ENCODE peak calls at places on chromosome 19, in eight cellular contexts. Y is esophagus squamous epithelium, U is suprapubic skin, S is tibial artery, T is IMR-90, B is adrenal gland, I is psoas muscle, M is right cardiac atrium. F is an unnamed sample.

GRCh38 chr19:53945441-53945840 is 17.3 kb upstream of the CACNG8 start:
- DNase-seq in Y (no peak), U (no peak), S (no peak), T (peak; percentile 11), B (no peak), I (no peak), M (no peak), F (no peak)

GRCh38 chr19:8655340-8655709 is 24.9 kb downstream of the NFILZ start:
- DNase-seq in Y (no peak), U (no peak), S (no peak), T (no peak), B (no peak), I (no peak), M (no peak), F (no peak)

GRCh38 chr19:51019544-51019925 is at the start of gene KLK10:
- DNase-seq in Y (no peak), U (no peak), S (no peak), T (no peak), B (no peak), I (no peak), M (no peak), F (no peak)

GRCh38 chr19:27962260-27962659 is 1250.7 kb downstream of the UQCRFS1 start:
- DNase-seq in Y (no peak), U (no peak), S (no peak), T (no peak), B (no peak), I (no peak), M (no peak), F (no peak)

GRCh38 chr19:57558525-57558924 is 1.1 kb downstream of the ZNF550 start:
- DNase-seq in Y (no peak), U (no peak), S (no peak), T (peak; percentile 35), B (no peak), I (no peak), M (no peak), F (no peak)

GRCh38 chr19:16052353-16052752 is 23.9 kb upstream of the TPM4 start:
- DNase-seq in Y (no peak), U (peak; percentile 45), S (no peak), T (no peak), B (no peak), I (no peak), M (no peak), F (no peak)

GRCh38 chr19:30450101-30450500 is 77.9 kb downstream of the ZNF536 start:
- DNase-seq in Y (no peak), U (no peak), S (no peak), T (no peak), B (peak; percentile 77), I (no peak), M (peak; percentile 52), F (no peak)

GRCh38 chr19:15417699-15418098 is 1.1 kb downstream of the AKAP8L start:
- DNase-seq in Y (no peak), U (no peak), S (peak; percentile 65), T (no peak), B (peak; percentile 64), I (no peak), M (no peak), F (no peak)

GRCh38 chr19:57244513-57244912 is 4.1 kb downstream of the ZNF805 start:
- DNase-seq in Y (no peak), U (no peak), S (no peak), T (no peak), B (no peak), I (no peak), M (no peak), F (no peak)

GRCh38 chr19:15563931-15564330 is 51.1 kb upstream of the CYP4F8 start:
- DNase-seq in Y (no peak), U (no peak), S (no peak), T (no peak), B (no peak), I (no peak), M (no peak), F (no peak)

GRCh38 chr19:38557205-38557799 is 60.5 kb downstream of the MAP4K1 start:
- DNase-seq in Y (no peak), U (no peak), S (no peak), T (no peak), B (no peak), I (no peak), M (no peak), F (no peak)

GRCh38 chr19:40613669-40614594 is 12.8 kb downstream of the LTBP4 start:
- DNase-seq in Y (peak; percentile 48), U (peak; percentile 94), S (peak; percentile 90), T (peak; percentile 72), B (peak; percentile 86), I (peak; percentile 69), M (peak; percentile 91), F (peak; percentile 83)

GRCh38 chr19:32822916-32823746 is 46.4 kb downstream of the SLC7A9 start:
- DNase-seq in Y (no peak), U (peak; percentile 65), S (no peak), T (no peak), B (no peak), I (no peak), M (no peak), F (no peak)

GRCh38 chr19:7932276-7932929 is 6.5 kb upstream of the CTXN1 start:
- DNase-seq in Y (no peak), U (no peak), S (no peak), T (no peak), B (peak; percentile 63), I (no peak), M (no peak), F (no peak)

GRCh38 chr19:18006895-18007604 is 920 bp upstream of the ARRDC2 start:
- DNase-seq in Y (no peak), U (no peak), S (peak; percentile 91), T (peak; percentile 62), B (peak; percentile 91), I (peak; percentile 84), M (peak; percentile 82), F (peak; percentile 83)

GRCh38 chr19:18500820-18501219 is 21.1 kb downstream of the ELL start:
- DNase-seq in Y (no peak), U (no peak), S (peak; percentile 95), T (no peak), B (no peak), I (peak; percentile 54), M (peak; percentile 77), F (no peak)

GRCh38 chr19:41918095-41918494 is 10.2 kb downstream of the ERFL start:
- DNase-seq in Y (no peak), U (no peak), S (no peak), T (no peak), B (no peak), I (no peak), M (no peak), F (no peak)

GRCh38 chr19:9362905-9363304 is at the start of gene ZNF177:
- DNase-seq in Y (no peak), U (no peak), S (no peak), T (no peak), B (no peak), I (no peak), M (no peak), F (no peak)

GRCh38 chr19:7595466-7596133 is at the start of gene CAMSAP3:
- DNase-seq in Y (no peak), U (no peak), S (no peak), T (no peak), B (peak; percentile 61), I (no peak), M (no peak), F (peak; percentile 43)

GRCh38 chr19:4430760-4431159 is 26.8 kb downstream of the UBXN6 start:
- DNase-seq in Y (no peak), U (no peak), S (no peak), T (no peak), B (no peak), I (no peak), M (no peak), F (no peak)

GRCh38 chr19:4624733-4625362 is 14.5 kb upstream of the TNFAIP8L1 start:
- DNase-seq in Y (no peak), U (no peak), S (no peak), T (peak; percentile 32), B (no peak), I (no peak), M (no peak), F (no peak)

GRCh38 chr19:30719189-30719990 is 347.2 kb downstream of the ZNF536 start:
- DNase-seq in Y (no peak), U (peak; percentile 78), S (no peak), T (no peak), B (peak; percentile 84), I (peak; percentile 66), M (peak; percentile 72), F (no peak)

GRCh38 chr19:29528350-29528945 is 2.7 kb downstream of the VSTM2B start:
- DNase-seq in Y (no peak), U (no peak), S (no peak), T (peak; percentile 58), B (peak; percentile 51), I (peak; percentile 44), M (peak; percentile 56), F (no peak)

GRCh38 chr19:40241809-40242384 is 15.4 kb upstream of the CCNP start:
- DNase-seq in Y (no peak), U (no peak), S (peak; percentile 66), T (no peak), B (peak; percentile 94), I (peak; percentile 66), M (peak; percentile 85), F (peak; percentile 56)

GRCh38 chr19:10654610-10655456 is 687 bp downstream of the ILF3 start:
- DNase-seq in Y (no peak), U (peak; percentile 88), S (peak; percentile 77), T (no peak), B (peak; percentile 69), I (no peak), M (peak; percentile 64), F (peak; percentile 49)

GRCh38 chr19:2239771-2240770 is 3.4 kb downstream of the SF3A2 start:
- DNase-seq in Y (no peak), U (no peak), S (no peak), T (peak; percentile 48), B (peak; percentile 71), I (no peak), M (no peak), F (no peak)
- H3K4me3 ChIP-seq in Y (peak overlapping the region; percentile 1), U (peak overlapping the region; percentile 44), S (peak overlapping the region; percentile 48), T (peak overlapping the region; percentile 25), B (no peak overlapping the region), I (peak overlapping the region; percentile 66), M (peak overlapping the region; percentile 50), F (peak overlapping the region; percentile 37)

DNA sequence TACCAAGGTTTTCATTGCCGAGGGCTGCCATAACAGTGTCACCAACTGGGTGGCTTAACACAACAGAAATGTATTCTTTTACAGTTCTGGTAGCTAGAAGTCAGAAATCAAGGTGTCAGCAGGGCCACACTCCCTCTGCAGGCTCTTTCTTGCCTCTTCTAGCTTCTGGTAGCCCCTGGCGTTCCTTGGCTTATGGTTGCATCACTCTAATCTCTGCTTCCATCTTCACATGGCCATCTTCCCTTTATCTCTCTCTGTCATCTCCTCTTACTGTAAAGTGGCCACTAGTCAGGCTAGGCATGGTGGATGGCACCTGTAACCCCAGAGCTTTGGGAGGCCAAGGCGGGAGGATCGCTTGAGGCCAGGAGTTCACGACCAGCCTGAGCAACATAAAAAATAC is 38.0 kb upstream of the MRI1 start:
- DNase-seq in Y (no peak), U (no peak), S (no peak), T (no peak), B (no peak), I (no peak), M (no peak), F (no peak)
- H3K27ac ChIP-seq in Y (no peak overlapping the region), U (no peak overlapping the region), S (no peak overlapping the region), T (no peak overlapping the region), B (no peak overlapping the region), I (no peak overlapping the region), M (no peak overlapping the region), F (no peak overlapping the region)

GRCh38 chr19:44985445-44985844 is 15.8 kb upstream of the RELB start:
- DNase-seq in Y (no peak), U (no peak), S (no peak), T (no peak), B (no peak), I (no peak), M (no peak), F (no peak)
- H3K4me3 ChIP-seq in Y (no peak overlapping the region), U (no peak overlapping the region), S (no peak overlapping the region), T (no peak overlapping the region), B (no peak overlapping the region), I (no peak overlapping the region), M (no peak overlapping the region), F (no peak overlapping the region)

GRCh38 chr19:46913198-46913851 is 52.5 kb downstream of the ARHGAP35 start:
- DNase-seq in Y (no peak), U (no peak), S (no peak), T (no peak), B (peak; percentile 20), I (no peak), M (no peak), F (no peak)
- H3K27ac ChIP-seq in Y (peak overlapping the region; percentile 38), U (no peak overlapping the region), S (no peak overlapping the region), T (peak overlapping the region; percentile 29), B (no peak overlapping the region), I (peak overlapping the region; percentile 47), M (peak overlapping the region; percentile 39), F (peak overlapping the region; percentile 71)